ENCODE peak calls at places on chromosomes 16 and 17, in eight cellular contexts. R is H9, W is stomach, Z is thoracic aorta, Q is heart right ventricle, T is OCI-LY7, G is HepG2, Y is A549. N is an unnamed sample.

GRCh38 chr17:7883781-7884386 is 4.7 kb upstream of the CHD3 start:
- DNase-seq in R (peak), W (no peak), Z (no peak), Q (no peak), T (peak), G (no peak), Y (peak), N (peak)

GRCh38 chr16:88817785-88818609 is 6.3 kb upstream of the APRT start:
- DNase-seq in R (no peak), W (no peak), Z (no peak), Q (no peak), T (no peak), G (no peak), Y (no peak), N (no peak)

GRCh38 chr17:65609303-65609702 is 47.9 kb upstream of the AXIN2 start:
- DNase-seq in R (no peak), W (no peak), Z (no peak), Q (no peak), T (no peak), G (peak), Y (no peak), N (no peak)

GRCh38 chr17:17393976-17394375 is 82.8 kb upstream of the MED9 start:
- DNase-seq in R (no peak), W (no peak), Z (no peak), Q (no peak), T (no peak), G (no peak), Y (no peak), N (no peak)

GRCh38 chr17:43658890-43659289 is 2.8 kb downstream of the MEOX1 start:
- DNase-seq in R (no peak), W (no peak), Z (no peak), Q (no peak), T (no peak), G (no peak), Y (no peak), N (no peak)

GRCh38 chr16:8619671-8620370 is 1.7 kb upstream of the METTL22 start:
- DNase-seq in R (no peak), W (no peak), Z (no peak), Q (no peak), T (no peak), G (no peak), Y (no peak), N (no peak)

GRCh38 chr16:61564741-61565140 is 471.5 kb downstream of the CDH8 start:
- DNase-seq in R (no peak), W (no peak), Z (no peak), Q (no peak), T (no peak), G (no peak), Y (no peak), N (no peak)

GRCh38 chr17:55163408-55163807 is 101.4 kb upstream of the HLF start:
- DNase-seq in R (no peak), W (no peak), Z (no peak), Q (no peak), T (peak), G (no peak), Y (no peak), N (no peak)

GRCh38 chr17:18185391-18185790 is 1.8 kb downstream of the ALKBH5 start:
- DNase-seq in R (no peak), W (no peak), Z (no peak), Q (no peak), T (peak), G (no peak), Y (no peak), N (no peak)

GRCh38 chr17:41907185-41907556 is 11.6 kb downstream of the ACLY start:
- DNase-seq in R (no peak), W (no peak), Z (no peak), Q (no peak), T (no peak), G (no peak), Y (peak), N (no peak)

GRCh38 chr17:30346211-30346831 is 12.5 kb upstream of the TMIGD1 start:
- DNase-seq in R (no peak), W (no peak), Z (no peak), Q (no peak), T (no peak), G (peak), Y (no peak), N (no peak)

GRCh38 chr17:30345527-30346075 is 11.7 kb upstream of the TMIGD1 start:
- DNase-seq in R (no peak), W (no peak), Z (no peak), Q (no peak), T (no peak), G (peak), Y (no peak), N (no peak)

GRCh38 chr17:30343741-30344140 is 9.9 kb upstream of the TMIGD1 start:
- DNase-seq in R (no peak), W (no peak), Z (no peak), Q (no peak), T (no peak), G (no peak), Y (no peak), N (no peak)

GRCh38 chr17:30345089-30345433 is 11.2 kb upstream of the TMIGD1 start:
- DNase-seq in R (no peak), W (no peak), Z (no peak), Q (no peak), T (no peak), G (no peak), Y (no peak), N (no peak)

GRCh38 chr17:30344283-30345088 is 10.6 kb upstream of the TMIGD1 start:
- DNase-seq in R (no peak), W (peak), Z (no peak), Q (peak), T (no peak), G (peak), Y (no peak), N (no peak)
- H3K27ac ChIP-seq in R (no peak), W (peak), Z (peak), Q (peak), T (no peak), G (peak), Y (peak), N (no peak)

GRCh38 chr16:30985401-30986128 is 558 bp downstream of the HSD3B7 start:
- DNase-seq in R (peak), W (peak), Z (no peak), Q (no peak), T (no peak), G (peak), Y (peak), N (no peak)
- TF ChIP-seq CTCF in R (no peak), W (no peak), Z (no peak), Q (no peak), T (no peak), G (peak), Y (no peak), N (no peak)

GRCh38 chr17:349666-350065 is 2.9 kb downstream of the RPH3AL start:
- DNase-seq in R (no peak), W (no peak), Z (no peak), Q (no peak), T (no peak), G (no peak), Y (no peak), N (no peak)

GRCh38 chr17:348692-349425 is 3.7 kb downstream of the RPH3AL start:
- DNase-seq in R (peak), W (peak), Z (no peak), Q (no peak), T (no peak), G (peak), Y (peak), N (no peak)

GRCh38 chr17:345992-346785 is 6.4 kb downstream of the RPH3AL start:
- DNase-seq in R (no peak), W (no peak), Z (no peak), Q (no peak), T (no peak), G (no peak), Y (no peak), N (no peak)

GRCh38 chr17:348012-348411 is 4.6 kb downstream of the RPH3AL start:
- DNase-seq in R (no peak), W (no peak), Z (no peak), Q (no peak), T (no peak), G (no peak), Y (no peak), N (no peak)

DNA sequence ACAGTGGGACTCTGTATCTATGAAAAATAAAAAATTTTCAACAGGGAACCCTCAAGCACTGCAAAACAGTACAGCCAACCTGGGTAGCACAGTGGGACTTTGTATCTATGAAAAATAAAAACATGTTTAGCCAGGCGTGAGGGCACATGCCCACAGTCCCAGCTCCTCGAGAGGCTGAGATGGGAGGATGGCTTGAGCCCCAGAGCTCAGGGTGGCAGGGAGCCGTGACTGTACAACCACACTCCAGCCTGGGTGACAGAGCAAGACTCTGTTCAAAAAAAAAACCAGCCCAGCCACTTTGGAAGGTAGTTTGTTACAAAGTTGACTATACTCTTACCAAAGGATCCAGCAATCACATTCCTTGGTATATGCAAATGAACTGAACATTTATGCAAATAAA is 5.3 kb downstream of the RPH3AL start:
- DNase-seq in R (no peak), W (no peak), Z (no peak), Q (no peak), T (no peak), G (no peak), Y (no peak), N (no peak)
- H3K27ac ChIP-seq in R (no peak), W (peak), Z (no peak), Q (peak), T (no peak), G (no peak), Y (peak), N (no peak)

GRCh38 chr16:11779074-11779473 is 18.0 kb downstream of the ZC3H7A start:
- DNase-seq in R (no peak), W (no peak), Z (no peak), Q (no peak), T (no peak), G (no peak), Y (no peak), N (no peak)
- TF ChIP-seq CTCF in R (no peak), W (no peak), Z (no peak), Q (no peak), T (no peak), G (no peak), Y (no peak), N (no peak)

GRCh38 chr16:28879841-28880588 is 1.7 kb downstream of the ATP2A1 start:
- DNase-seq in R (peak), W (peak), Z (peak), Q (peak), T (peak), G (no peak), Y (peak), N (peak)

GRCh38 chr16:28879261-28879840 is 1.1 kb downstream of the ATP2A1 start:
- DNase-seq in R (no peak), W (no peak), Z (no peak), Q (no peak), T (no peak), G (no peak), Y (no peak), N (no peak)

GRCh38 chr16:28880955-28881354 is 2.7 kb downstream of the ATP2A1 start:
- DNase-seq in R (no peak), W (no peak), Z (no peak), Q (no peak), T (no peak), G (no peak), Y (no peak), N (no peak)

GRCh38 chr16:28882476-28883180 is 4.3 kb downstream of the ATP2A1 start:
- DNase-seq in R (peak), W (no peak), Z (no peak), Q (no peak), T (no peak), G (no peak), Y (no peak), N (no peak)

DNA sequence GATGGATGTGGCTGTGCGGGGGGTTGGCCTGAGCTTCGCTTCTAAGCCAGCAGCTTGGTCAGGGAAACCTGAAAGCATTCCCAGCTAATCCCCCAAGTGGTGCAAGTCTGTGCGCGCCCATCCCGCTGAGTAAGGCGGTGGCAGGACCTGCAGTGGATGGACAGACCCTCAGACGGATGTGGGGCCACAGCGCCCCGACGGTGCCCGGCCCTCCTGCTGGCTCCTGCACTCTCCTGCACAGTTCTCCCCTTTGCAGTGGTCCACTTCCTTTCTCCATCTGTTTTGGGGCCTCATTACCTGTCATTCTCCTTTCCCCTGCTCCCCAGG is 2.3 kb downstream of the ATP2A1 start:
- DNase-seq in R (peak), W (no peak), Z (no peak), Q (no peak), T (no peak), G (no peak), Y (no peak), N (no peak)
- H3K27ac ChIP-seq in R (no peak), W (no peak), Z (no peak), Q (no peak), T (no peak), G (no peak), Y (no peak), N (no peak)

DNA sequence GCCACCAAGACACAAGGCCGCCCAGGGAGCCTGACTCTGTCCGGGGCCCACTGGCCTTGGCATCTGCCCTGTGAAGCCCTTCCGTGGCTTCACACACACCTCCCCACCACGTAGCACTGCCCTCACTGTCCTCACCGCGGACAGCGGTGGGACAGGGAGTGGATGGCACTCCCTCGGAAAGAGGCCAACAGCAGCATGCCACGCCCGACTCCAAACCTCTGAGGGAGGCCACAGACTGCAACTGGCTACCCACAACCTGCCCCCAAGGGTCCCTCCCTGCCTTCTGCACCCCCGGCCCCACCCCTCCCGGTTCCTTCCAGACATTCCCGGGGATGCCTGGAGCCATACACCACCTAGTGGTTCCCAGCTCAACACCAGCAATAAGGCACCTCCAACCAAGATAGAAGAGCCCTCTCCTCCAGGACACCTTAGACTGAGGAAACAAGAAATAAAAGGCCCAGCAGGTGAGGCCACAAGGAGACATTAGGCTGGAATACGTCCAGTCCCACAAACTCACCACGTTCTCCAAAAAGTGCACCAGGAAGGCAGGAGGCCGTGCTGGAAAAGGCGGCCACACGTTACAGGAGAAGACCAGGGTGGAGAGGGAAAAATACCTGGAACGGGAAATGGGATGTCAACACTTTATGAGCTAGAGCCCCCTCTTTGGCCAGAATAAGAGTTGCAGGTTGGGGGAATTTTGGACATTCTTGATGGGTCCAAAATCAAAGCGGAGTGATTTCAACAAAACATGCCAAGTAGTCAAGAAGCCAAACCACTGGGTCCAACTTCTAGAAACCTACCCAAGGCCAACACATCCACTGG is 310.0 kb downstream of the SOX9 start:
- DNase-seq in R (peak), W (no peak), Z (no peak), Q (no peak), T (no peak), G (no peak), Y (no peak), N (no peak)
- TF ChIP-seq CTCF in R (peak), W (peak), Z (no peak), Q (no peak), T (peak), G (peak), Y (peak), N (no peak)

DNA sequence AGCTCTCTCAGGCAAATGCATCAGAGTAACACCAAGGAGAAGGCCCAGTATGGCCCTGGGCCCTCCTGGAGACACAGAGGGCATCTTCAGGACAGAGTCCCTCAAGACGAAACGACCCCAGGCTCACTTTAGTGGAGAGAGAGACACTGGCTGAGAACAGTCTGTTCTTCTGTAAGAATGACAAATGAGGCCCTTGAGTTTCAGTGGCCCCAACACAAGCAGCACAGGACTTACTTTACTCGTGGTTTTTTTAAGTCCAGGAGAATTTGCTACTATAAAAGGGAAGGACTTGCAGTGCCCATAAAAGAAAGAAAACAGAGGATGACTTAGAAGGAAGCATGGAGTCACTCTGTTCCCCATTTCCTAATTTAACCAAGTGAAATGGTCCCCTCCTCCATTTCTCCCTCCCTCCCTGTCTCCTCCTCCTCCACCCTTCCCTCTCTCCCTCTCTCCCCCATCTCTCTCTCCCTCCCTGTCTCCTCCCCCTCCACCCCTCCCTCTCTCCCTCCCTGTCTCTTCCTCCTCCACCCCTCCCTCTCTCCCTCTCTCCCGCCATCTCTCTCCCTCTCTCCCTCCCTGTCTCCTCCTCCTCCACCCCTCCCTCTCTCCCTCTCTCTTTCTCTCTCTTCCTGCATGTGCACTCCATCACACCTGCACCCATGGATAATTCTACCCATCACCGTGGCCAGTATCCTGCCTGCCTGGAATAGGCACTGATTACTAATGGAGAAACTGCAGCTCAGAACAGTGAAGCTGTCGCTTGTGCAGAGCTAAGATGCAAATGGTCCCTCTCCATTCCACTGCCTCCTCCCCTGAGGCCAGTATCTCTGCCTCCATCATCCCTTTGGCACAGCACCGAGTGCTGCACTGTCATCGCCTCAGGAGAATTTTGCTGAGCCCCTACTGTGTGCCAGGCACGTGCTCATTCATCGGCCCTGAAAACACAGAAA is 47.3 kb upstream of the RBFOX3 start:
- DNase-seq in R (peak), W (no peak), Z (no peak), Q (no peak), T (no peak), G (no peak), Y (no peak), N (no peak)
- H3K27ac ChIP-seq in R (no peak), W (no peak), Z (no peak), Q (no peak), T (no peak), G (no peak), Y (no peak), N (no peak)

DNA sequence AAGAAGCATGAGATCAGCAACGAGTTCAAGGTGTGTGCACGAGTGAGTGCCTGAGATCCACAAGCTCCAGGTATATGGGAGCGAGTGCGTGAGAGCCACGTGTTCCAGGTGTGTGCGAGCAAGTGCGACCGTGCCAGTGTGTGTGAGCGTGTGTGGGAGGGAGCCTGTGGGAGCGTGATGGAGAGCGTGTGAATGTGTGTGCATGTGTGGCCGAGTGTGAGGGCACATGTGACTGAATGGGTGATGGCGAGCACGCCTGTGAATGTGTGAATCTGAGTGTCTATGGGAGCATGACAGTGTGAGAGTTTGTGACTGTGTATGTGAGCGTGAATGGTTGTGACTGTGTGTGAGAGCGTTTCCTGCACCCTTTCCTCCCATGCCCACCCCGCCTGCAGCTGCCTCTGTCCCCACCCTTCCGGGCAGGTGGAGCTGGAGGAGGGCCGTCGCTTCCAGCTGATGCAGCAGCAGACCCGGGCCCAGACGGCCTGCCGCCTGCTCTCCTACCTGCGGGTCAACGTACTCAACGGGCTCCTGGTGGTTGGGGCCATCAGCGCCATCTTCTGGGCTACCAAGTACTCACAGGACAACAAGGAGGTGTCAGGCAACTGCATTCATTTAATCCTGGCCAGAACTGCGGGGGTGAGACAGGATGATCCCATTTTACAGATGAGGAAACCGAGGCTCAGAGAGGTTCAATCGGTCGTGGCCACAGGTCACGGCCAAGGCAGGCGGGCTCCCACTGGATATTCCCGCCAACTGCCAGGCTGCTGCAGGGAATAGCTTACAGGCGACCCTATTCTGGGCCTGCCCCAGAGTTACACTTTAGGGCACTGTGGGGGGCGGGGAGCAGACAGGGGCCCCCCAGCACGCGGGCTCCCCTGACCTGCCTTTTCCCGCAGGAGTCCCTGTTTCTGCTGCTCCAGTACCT is 3.7 kb downstream of the TMC8 start:
- DNase-seq in R (peak), W (peak), Z (no peak), Q (no peak), T (peak), G (peak), Y (peak), N (peak)
- TF ChIP-seq CTCF in R (peak), W (peak), Z (no peak), Q (peak), T (peak), G (peak), Y (peak), N (peak)

GRCh38 chr16:87582221-87582965 is 19.9 kb upstream of the JPH3 start:
- DNase-seq in R (no peak), W (no peak), Z (peak), Q (peak), T (no peak), G (no peak), Y (no peak), N (no peak)
- H3K27ac ChIP-seq in R (no peak), W (peak), Z (peak), Q (peak), T (no peak), G (no peak), Y (peak), N (no peak)